ENCODE peak calls at places on chromosomes 12 and 14, in five cellular contexts. I, Z, P, R and U are unnamed samples.

GRCh38 chr12:57759360-57759980 is 4.6 kb downstream of the MARCHF9 start:
- DNase-seq in I (no peak), Z (no peak), P (no peak), R (peak; percentile 56), U (no peak)

GRCh38 chr12:22318122-22318737 is 16.3 kb downstream of the ST8SIA1 start:
- DNase-seq in P (no peak), R (peak; percentile 18), I (peak; percentile 48), Z (no peak), U (no peak)

GRCh38 chr12:9364224-9365176 is 156.3 kb upstream of the PZP start:
- DNase-seq in P (no peak), I (peak; percentile 59), R (peak; percentile 12), Z (no peak), U (peak; percentile 89)

GRCh38 chr12:59115995-59116394 is 195.7 kb upstream of the LRIG3 start:
- DNase-seq in I (no peak), Z (no peak), P (no peak), R (no peak), U (no peak)

GRCh38 chr12:57095440-57095839 is 6.5 kb downstream of the NAB2 start:
- DNase-seq in R (no peak), I (no peak), Z (no peak), P (no peak), U (no peak)

GRCh38 chr12:55996201-55996714 is 818 bp upstream of the SUOX start:
- DNase-seq in I (peak; percentile 79), R (peak; percentile 75), P (no peak), Z (peak; percentile 67), U (no peak)

GRCh38 chr14:27623782-27624181 is 1025.9 kb upstream of the NOVA1 start:
- DNase-seq in R (no peak), Z (no peak), I (no peak), P (no peak), U (no peak)

GRCh38 chr14:103539056-103539825 is 10.2 kb downstream of the TRMT61A start:
- DNase-seq in Z (no peak), P (no peak), I (no peak), R (peak; percentile 34), U (no peak)

GRCh38 chr14:104721704-104722431 is 2.2 kb upstream of the ADSS1 start:
- DNase-seq in Z (no peak), P (peak; percentile 69), R (no peak), I (no peak), U (no peak)

GRCh38 chr14:65228956-65229355 is 126.6 kb upstream of the MAX start:
- DNase-seq in I (no peak), R (no peak), Z (no peak), P (no peak), U (no peak)

GRCh38 chr14:50047274-50047676 is 69.1 kb downstream of the VCPKMT start:
- DNase-seq in I (no peak), P (no peak), Z (peak; percentile 41), R (peak; percentile 80), U (no peak)

GRCh38 chr12:65125247-65125646 is 4.1 kb upstream of the WIF1 start:
- DNase-seq in I (no peak), P (no peak), Z (no peak), R (no peak), U (no peak)

GRCh38 chr12:110992909-110993308 is 72.5 kb upstream of the MYL2 start:
- DNase-seq in P (no peak), Z (no peak), R (no peak), I (no peak), U (no peak)

GRCh38 chr14:42140831-42141279 is 534.2 kb downstream of the LRFN5 start:
- DNase-seq in I (peak; percentile 4), R (peak; percentile 90), Z (no peak), P (no peak), U (peak; percentile 96)

GRCh38 chr12:15629761-15630160 is 159.4 kb downstream of the EPS8 start:
- DNase-seq in P (no peak), R (peak; percentile 75), I (peak; percentile 60), Z (no peak), U (peak; percentile 26)

GRCh38 chr12:44015333-44015941 is 179.6 kb downstream of the TMEM117 start:
- DNase-seq in Z (no peak), R (peak; percentile 79), P (no peak), I (peak; percentile 78), U (peak; percentile 56)

GRCh38 chr12:90250766-90251165 is 542.1 kb upstream of the ATP2B1 start:
- DNase-seq in Z (no peak), I (peak; percentile 84), R (peak; percentile 30), P (no peak), U (no peak)

GRCh38 chr14:102601378-102601925 is 9.0 kb downstream of the RCOR1 start:
- DNase-seq in R (no peak), Z (no peak), I (no peak), P (no peak), U (no peak)

GRCh38 chr12:94230357-94230905 is 82.1 kb downstream of the PLXNC1 start:
- DNase-seq in Z (no peak), P (no peak), R (no peak), I (peak; percentile 27), U (no peak)

GRCh38 chr12:68851592-68851952 is 43.6 kb downstream of the MDM2 start:
- DNase-seq in I (no peak), R (no peak), P (no peak), Z (no peak), U (no peak)

GRCh38 chr12:108854453-108855283 is 2.7 kb downstream of the SSH1 start:
- DNase-seq in I (peak; percentile 94), P (peak; percentile 65), Z (no peak), R (peak; percentile 87), U (peak; percentile 92)

GRCh38 chr14:78985668-78986073 is 815.5 kb downstream of the NRXN3 start:
- DNase-seq in R (no peak), P (no peak), Z (no peak), I (no peak), U (no peak)

GRCh38 chr14:101102875-101103274 is 199.4 kb upstream of the RTL1 start:
- DNase-seq in P (no peak), I (no peak), Z (no peak), R (no peak), U (no peak)

GRCh38 chr14:93742761-93743160 is 45.5 kb downstream of the PRIMA1 start:
- DNase-seq in I (peak; percentile 21), R (no peak), Z (no peak), P (no peak), U (no peak)

GRCh38 chr12:19972325-19973288 is 395.7 kb upstream of the PDE3A start:
- DNase-seq in Z (no peak), R (no peak), I (no peak), P (no peak), U (no peak)

GRCh38 chr14:65006251-65006721 is 19.6 kb downstream of the FNTB start:
- DNase-seq in R (no peak), P (no peak), Z (no peak), I (no peak), U (no peak)

GRCh38 chr12:27107976-27108375 is 25.6 kb upstream of the C12orf71 start:
- DNase-seq in P (no peak), Z (no peak), I (peak; percentile 63), R (no peak), U (no peak)

GRCh38 chr12:91317324-91317723 is 134.7 kb upstream of the DCN start:
- DNase-seq in P (no peak), I (no peak), R (no peak), Z (no peak), U (no peak)

GRCh38 chr12:10235761-10236631 is 23.3 kb downstream of the GABARAPL1 start:
- DNase-seq in P (no peak), Z (peak; percentile 31), R (peak; percentile 55), I (peak; percentile 61), U (no peak)

GRCh38 chr14:26206640-26207039 is 391.2 kb downstream of the NOVA1 start:
- DNase-seq in P (no peak), R (peak; percentile 16), I (no peak), Z (no peak), U (no peak)
- TF ChIP-seq CTCF in P (no peak), R (peak; percentile 38), I (no peak), Z (no peak), U (peak; percentile 8)

GRCh38 chr12:4211372-4211771 is 62.2 kb upstream of the CCND2 start:
- DNase-seq in P (no peak), I (no peak), R (no peak), Z (no peak), U (no peak)
- H3K4me1 ChIP-seq in P (no peaks in the 10 kb centered on the region), I (no peaks in the 10 kb centered on the region), R (no peaks in the 10 kb centered on the region), Z (no peaks in the 10 kb centered on the region), U (peaks cover 9% of the 10 kb centered on the region)

DNA sequence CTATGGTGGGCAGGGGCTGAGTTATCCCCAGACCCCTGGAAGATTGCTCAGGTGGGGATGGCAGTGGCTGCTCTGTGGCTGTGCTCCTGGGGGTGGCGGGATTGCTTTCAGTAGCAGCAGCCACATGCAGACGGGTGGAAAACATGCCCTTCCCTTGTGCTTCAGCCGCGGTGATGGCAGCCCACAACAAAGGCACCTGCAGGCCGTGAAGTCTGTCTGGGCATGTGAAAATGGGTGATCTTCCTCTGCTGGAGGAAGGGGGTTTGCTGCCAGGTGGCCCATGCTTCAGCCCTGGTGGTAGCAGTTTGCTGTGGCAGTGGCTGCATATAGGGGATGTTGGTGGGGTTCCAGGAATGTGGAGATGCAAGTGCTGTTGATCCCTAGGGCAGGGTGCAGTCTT is 326.2 kb upstream of the RGS6 start:
- DNase-seq in Z (no peak), I (no peak), P (no peak), R (no peak), U (no peak)
- TF ChIP-seq CTCF in Z (no peak), I (no peak), P (no peak), R (no peak), U (no peak)

GRCh38 chr14:34049769-34050168 is 98.9 kb upstream of the EGLN3 start:
- DNase-seq in Z (no peak), I (no peak), P (no peak), R (no peak), U (no peak)

GRCh38 chr14:34044666-34045306 is 93.9 kb upstream of the EGLN3 start:
- DNase-seq in Z (no peak), R (no peak), I (no peak), P (no peak), U (no peak)

GRCh38 chr14:34044373-34044637 is 93.4 kb upstream of the EGLN3 start:
- DNase-seq in R (no peak), I (no peak), P (no peak), Z (no peak), U (no peak)

GRCh38 chr14:34043627-34044372 is 92.9 kb upstream of the EGLN3 start:
- DNase-seq in I (no peak), R (peak; percentile 90), Z (no peak), P (no peak), U (no peak)

DNA sequence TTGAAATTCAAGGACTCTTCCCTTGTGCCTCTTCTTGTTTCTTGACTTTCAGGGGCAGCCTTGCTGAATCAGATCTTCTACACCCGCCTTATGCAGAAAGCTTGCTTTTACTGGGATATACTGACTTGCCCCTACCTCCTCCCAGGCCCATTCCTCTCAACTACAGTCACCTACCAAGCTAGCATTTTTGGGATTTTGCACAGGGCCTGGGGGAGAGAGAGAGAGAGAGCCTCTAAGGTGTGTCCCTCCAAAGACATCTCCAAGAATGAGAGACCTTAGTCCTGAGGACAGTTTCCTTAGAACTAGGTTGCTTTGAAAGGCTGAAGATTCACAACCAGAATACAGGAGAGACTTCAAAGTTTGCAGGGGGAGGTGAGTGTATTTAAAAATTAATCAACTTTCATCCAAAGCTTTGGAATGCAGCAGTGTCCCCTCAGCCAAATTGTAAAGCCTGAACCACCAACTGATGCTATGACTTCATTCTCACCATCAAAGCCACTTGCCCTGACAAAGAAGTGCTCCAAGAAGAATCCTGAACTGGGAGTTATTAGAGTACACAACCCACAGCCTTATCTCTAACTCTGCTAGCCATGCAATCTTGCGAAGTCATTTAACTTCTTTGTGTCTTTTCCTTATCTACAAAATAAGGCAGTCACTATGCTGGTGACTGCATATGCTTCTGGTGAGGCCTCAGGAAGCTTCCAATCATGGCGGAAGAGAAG is 96.1 kb upstream of the EGLN3 start:
- DNase-seq in Z (no peak), R (no peak), P (no peak), I (no peak), U (no peak)
- H3K4me1 ChIP-seq in Z (no peaks in the 10 kb centered on the region), R (peaks cover 22% of the 10 kb centered on the region), P (no peaks in the 10 kb centered on the region), I (no peaks in the 10 kb centered on the region), U (peaks cover 16% of the 10 kb centered on the region)